ENCODE peak calls at places on chromosomes 12 and 14, in five cellular contexts. K is K562, I is HepG2, R is GM12878, Z is WTC11. V is an unnamed sample.

GRCh38 chr12:32462908-32463307 is 63.5 kb downstream of the FGD4 start:
- DNase-seq in K (no peak), I (no peak), R (no peak), Z (no peak), V (no peak)

GRCh38 chr12:112549031-112549430 is 130.3 kb downstream of the PTPN11 start:
- DNase-seq in K (no peak), I (no peak), R (no peak), Z (peak), V (no peak)

GRCh38 chr14:61933021-61933420 is 170.8 kb downstream of the SNAPC1 start:
- DNase-seq in K (no peak), I (no peak), R (no peak), Z (no peak), V (no peak)

GRCh38 chr12:130608132-130608531 is 108.0 kb downstream of the RIMBP2 start:
- DNase-seq in K (no peak), I (no peak), R (no peak), Z (no peak), V (no peak)

GRCh38 chr12:124028560-124028935 is 55.5 kb downstream of the ZNF664 start:
- DNase-seq in K (no peak), I (no peak), R (no peak), Z (no peak), V (no peak)

GRCh38 chr12:75227132-75227531 is 17.5 kb upstream of the KCNC2 start:
- DNase-seq in K (no peak), I (no peak), R (no peak), Z (no peak), V (no peak)

GRCh38 chr12:2283910-2284309 is 231.1 kb downstream of the CACNA1C start:
- DNase-seq in K (no peak), I (no peak), R (no peak), Z (no peak), V (no peak)

GRCh38 chr12:56104815-56105476 is 587 bp downstream of the PA2G4 start:
- DNase-seq in K (peak), I (no peak), R (no peak), Z (peak), V (peak)

GRCh38 chr12:110223777-110224378 is 57.2 kb upstream of the ATP2A2 start:
- DNase-seq in K (no peak), I (no peak), R (no peak), Z (no peak), V (peak)

GRCh38 chr14:23548351-23549318 is 2.9 kb downstream of the ZFHX2 start:
- DNase-seq in K (no peak), I (no peak), R (no peak), Z (peak), V (no peak)

GRCh38 chr12:9848899-9849298 is 20.3 kb downstream of the CLEC2B start:
- DNase-seq in K (no peak), I (no peak), R (no peak), Z (no peak), V (no peak)

GRCh38 chr12:121011820-121012219 is 4.5 kb downstream of the C12orf43 start:
- DNase-seq in K (no peak), I (no peak), R (no peak), Z (no peak), V (no peak)

GRCh38 chr12:121008347-121009098 is 7.8 kb downstream of the C12orf43 start:
- DNase-seq in K (no peak), I (no peak), R (no peak), Z (no peak), V (no peak)

GRCh38 chr12:121010860-121011259 is 5.4 kb downstream of the C12orf43 start:
- DNase-seq in K (no peak), I (no peak), R (no peak), Z (no peak), V (no peak)

GRCh38 chr12:121013715-121014114 is 2.6 kb downstream of the C12orf43 start:
- DNase-seq in K (no peak), I (no peak), R (no peak), Z (no peak), V (no peak)

DNA sequence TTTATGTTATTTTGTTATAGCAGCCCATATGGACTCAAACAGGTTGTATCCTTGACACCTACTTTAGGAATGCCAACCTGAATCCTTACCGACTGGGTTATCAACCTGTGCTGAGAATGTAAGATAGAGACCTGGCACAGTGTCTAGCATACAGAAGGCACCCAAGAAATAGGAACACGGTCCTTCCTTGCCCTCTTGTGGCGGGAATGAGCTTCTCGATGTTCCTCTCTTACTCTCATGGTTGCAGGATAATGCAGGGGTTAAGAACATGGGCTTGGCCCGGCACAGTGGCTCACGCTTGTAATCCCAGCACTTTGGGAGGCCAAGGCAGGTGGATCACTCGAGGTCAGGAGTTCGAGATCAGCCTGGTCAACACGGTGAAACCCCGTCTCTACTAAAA is 6.5 kb downstream of the C12orf43 start:
- DNase-seq in K (no peak), I (peak), R (no peak), Z (peak), V (peak)
- TF ChIP-seq ESRRA in K (no peak), I (no peak), R (no peak), Z (no peak), V (no peak)

DNA sequence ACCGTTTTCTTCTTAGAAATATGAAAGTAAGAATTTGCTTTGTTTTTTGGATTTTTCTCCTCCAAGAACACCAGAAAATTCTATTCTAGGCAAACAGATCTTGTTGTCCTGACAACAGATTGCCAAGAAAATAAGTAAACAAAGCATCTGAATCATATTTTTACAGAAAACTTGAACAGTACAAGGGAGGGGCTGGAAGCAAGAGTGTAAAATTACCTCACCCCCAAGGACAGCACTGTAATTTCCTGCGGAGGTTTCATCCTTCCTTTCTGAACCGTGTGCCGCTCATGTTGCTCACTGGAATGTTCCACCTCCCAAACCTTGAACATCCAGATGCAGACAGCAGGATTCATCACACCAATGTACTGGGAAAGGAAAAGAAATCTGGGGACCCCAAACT is 5.4 kb upstream of the CAMKK2 start:
- DNase-seq in K (no peak), I (no peak), R (no peak), Z (no peak), V (no peak)
- TF ChIP-seq ESRRA in K (no peak), I (no peak), R (no peak), Z (no peak), V (no peak)

GRCh38 chr14:67856806-67857205 is 37.2 kb downstream of the RAD51B start:
- DNase-seq in K (no peak), I (no peak), R (no peak), Z (no peak), V (no peak)
- TF ChIP-seq ESRRA in K (no peak), I (no peak), R (no peak), Z (no peak), V (no peak)

GRCh38 chr12:4289334-4289878 is 15.8 kb downstream of the CCND2 start:
- DNase-seq in K (no peak), I (no peak), R (no peak), Z (peak), V (no peak)
- TF ChIP-seq ESRRA in K (no peak), I (no peak), R (no peak), Z (no peak), V (no peak)